ENCODE peak calls at places on chromosomes 7 and 10, in nine cellular contexts. W is upper lobe of right lung, R is A673, C is WTC11, V is astrocyte of the spinal cord, K is tibial nerve, H is stomach, X is fibroblast of lung, F is MCF 10A. O is an unnamed sample.

GRCh38 chr7:158296798-158297104 is 290.9 kb downstream of the PTPRN2 start:
- DNase-seq in V (no peak), R (no peak), W (no peak), C (no peak), F (no peak), H (peak), K (no peak), X (no peak), O (no peak)

GRCh38 chr7:70647801-70648491 is 484.0 kb upstream of the GALNT17 start:
- DNase-seq in V (peak), K (no peak), W (no peak), X (no peak), R (no peak), H (peak), F (no peak), C (no peak), O (no peak)

GRCh38 chr7:148699772-148700629 is 1.3 kb downstream of the CUL1 start:
- DNase-seq in H (no peak), R (peak), X (peak), F (peak), C (no peak), V (peak), W (no peak), K (no peak), O (no peak)

GRCh38 chr10:110032801-110033723 is 25.3 kb downstream of the ADD3 start:
- DNase-seq in X (peak), F (no peak), H (peak), R (no peak), V (no peak), C (no peak), W (no peak), K (no peak), O (no peak)

GRCh38 chr7:105838273-105839141 is 37.9 kb downstream of the ATXN7L1 start:
- DNase-seq in K (peak), W (peak), C (no peak), X (no peak), V (peak), H (peak), F (peak), R (no peak), O (no peak)

GRCh38 chr10:96124230-96125141 is 5.6 kb upstream of the ZNF518A start:
- DNase-seq in V (peak), C (peak), W (peak), K (no peak), F (peak), H (peak), R (peak), X (peak), O (no peak)

GRCh38 chr7:22329816-22330524 is 27.0 kb downstream of the RAPGEF5 start:
- DNase-seq in K (no peak), X (no peak), V (no peak), C (no peak), W (no peak), F (no peak), R (no peak), H (no peak), O (no peak)

GRCh38 chr10:122151121-122151694 is 119.9 kb upstream of the BTBD16 start:
- DNase-seq in F (no peak), R (no peak), X (no peak), W (peak), K (no peak), V (no peak), C (no peak), H (no peak), O (no peak)

GRCh38 chr7:139127648-139128047 is 18.1 kb upstream of the ZC3HAV1 start:
- DNase-seq in F (no peak), W (no peak), C (no peak), V (peak), X (peak), R (no peak), H (no peak), K (no peak), O (no peak)

GRCh38 chr7:111362660-111363059 is 199.6 kb downstream of the IMMP2L start:
- DNase-seq in W (no peak), X (peak), V (peak), R (peak), H (no peak), F (peak), C (no peak), K (no peak), O (no peak)

GRCh38 chr7:3095046-3095445 is 51.4 kb upstream of the CARD11 start:
- DNase-seq in F (no peak), H (no peak), X (no peak), W (no peak), R (peak), C (no peak), V (no peak), K (no peak), O (no peak)

GRCh38 chr7:69934475-69934903 is 336.2 kb downstream of the AUTS2 start:
- DNase-seq in R (peak), V (no peak), C (no peak), X (no peak), W (no peak), F (no peak), K (no peak), H (no peak), O (no peak)

GRCh38 chr10:128078136-128078969 is 47.9 kb downstream of the MKI67 start:
- DNase-seq in W (peak), R (peak), H (no peak), C (peak), F (peak), K (no peak), V (peak), X (peak), O (no peak)

GRCh38 chr10:20877986-20878979 is 18.8 kb downstream of the NEBL start:
- DNase-seq in C (no peak), V (no peak), K (no peak), X (peak), R (no peak), F (no peak), H (no peak), W (no peak), O (no peak)

GRCh38 chr10:11180228-11180627 is 162.6 kb downstream of the CELF2 start:
- DNase-seq in X (no peak), F (no peak), W (peak), C (no peak), K (no peak), R (no peak), H (peak), V (no peak), O (no peak)

GRCh38 chr7:223118-223800 is 30.9 kb downstream of the FAM20C start:
- DNase-seq in C (no peak), H (no peak), X (no peak), K (no peak), F (no peak), W (no peak), V (no peak), R (no peak), O (no peak)

GRCh38 chr7:29243777-29244655 is 49.4 kb downstream of the CHN2 start:
- DNase-seq in H (no peak), W (no peak), C (peak), V (no peak), X (no peak), F (no peak), R (no peak), K (no peak), O (no peak)
- TF ChIP-seq CTCF in H (no peak), W (peak), C (no peak), V (no peak), X (no peak), F (no peak), R (peak), K (no peak), O (peak)

DNA sequence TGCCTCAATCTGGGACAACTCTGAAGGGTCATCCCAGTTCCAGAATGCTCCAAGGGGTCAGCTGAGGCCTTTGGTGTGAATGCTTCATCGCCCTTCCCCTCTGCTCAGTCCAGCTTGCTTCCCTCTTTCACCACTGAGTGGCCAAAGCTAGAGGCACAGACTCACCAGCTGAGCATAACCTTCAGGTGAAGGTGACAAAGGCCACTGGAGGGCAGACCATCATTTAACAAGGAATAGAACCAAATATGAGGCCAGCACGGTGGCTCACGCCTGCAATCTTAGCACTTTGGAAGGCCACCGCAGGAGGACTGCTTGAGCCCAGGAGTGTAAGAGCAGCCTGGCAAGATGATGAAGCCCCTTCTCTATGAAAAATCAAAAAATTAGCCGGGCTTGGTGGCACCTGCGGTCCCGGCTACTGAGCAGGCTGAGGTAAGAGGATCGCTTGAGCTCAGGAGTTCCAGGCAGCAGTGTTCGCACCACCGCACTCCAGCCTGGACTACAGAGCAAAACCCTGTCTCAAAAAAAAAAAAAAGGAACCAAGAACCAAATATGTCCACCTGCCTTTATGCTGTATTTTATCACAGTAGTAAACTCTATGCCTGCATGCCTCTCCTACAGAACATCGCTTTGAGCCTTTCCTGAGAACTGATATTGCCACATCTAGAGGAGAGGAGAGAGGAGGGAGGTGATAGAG is 13.4 kb downstream of the PRKAG2 start:
- DNase-seq in X (no peak), F (peak), K (no peak), W (peak), R (no peak), H (no peak), C (peak), V (no peak), O (no peak)
- TF ChIP-seq CTCF in X (no peak), F (peak), K (no peak), W (no peak), R (no peak), H (no peak), C (no peak), V (no peak), O (no peak)

DNA sequence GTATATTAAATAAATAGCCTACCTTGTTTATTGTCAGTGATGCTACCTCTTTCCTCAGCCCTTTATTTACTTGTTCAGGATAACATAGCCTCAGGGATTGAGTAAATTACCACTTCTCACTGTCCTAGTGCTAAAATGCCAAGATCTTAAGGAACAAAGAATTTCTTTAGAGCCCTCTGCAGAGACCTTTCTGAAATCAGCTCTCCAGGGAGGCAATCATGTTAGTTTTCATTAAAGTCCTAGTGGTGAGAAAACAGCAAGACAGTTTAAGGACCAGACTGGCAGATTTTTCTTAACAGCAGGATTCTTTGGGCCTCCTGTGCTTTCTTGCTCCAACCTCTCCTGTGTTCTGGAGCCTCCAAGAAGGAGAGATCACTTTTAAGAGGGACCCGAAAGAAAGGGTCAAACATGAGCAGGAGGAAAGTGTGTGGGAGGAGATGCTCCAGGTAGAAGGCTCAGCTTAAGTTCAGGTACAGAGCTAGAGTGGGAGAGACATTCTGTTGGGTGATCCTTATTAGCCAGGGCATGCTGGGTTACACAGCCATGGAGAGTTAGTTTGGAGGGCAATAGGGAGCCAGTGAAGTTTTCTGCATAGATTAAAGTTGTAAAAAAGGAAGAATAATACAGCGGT is 1.2 kb upstream of the PLCE1 start:
- DNase-seq in K (no peak), X (peak), W (no peak), H (no peak), C (no peak), R (peak), V (peak), F (no peak), O (no peak)
- TF ChIP-seq CTCF in K (peak), X (peak), W (no peak), H (no peak), C (no peak), R (no peak), V (peak), F (peak), O (peak)

DNA sequence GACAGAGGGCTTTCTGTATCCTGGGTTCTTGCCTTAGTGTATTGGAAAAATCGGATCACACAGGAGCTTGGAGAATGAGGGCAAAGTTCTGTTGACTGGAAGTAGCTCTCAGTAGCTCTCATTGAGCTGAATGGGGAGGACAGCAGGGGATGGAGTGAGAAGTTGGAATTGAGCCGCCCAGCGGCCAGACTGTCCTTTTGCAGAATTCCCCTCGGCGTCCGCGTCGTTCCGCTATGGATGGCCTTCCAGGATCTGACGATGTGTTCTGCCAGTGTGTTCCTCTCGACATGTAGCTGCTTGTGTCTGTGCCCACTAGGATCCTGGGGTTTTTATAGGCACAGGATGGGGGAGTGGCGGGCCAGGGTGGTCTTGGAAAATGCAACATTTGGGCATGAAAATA is 351.8 kb upstream of the SEMA3A start:
- DNase-seq in H (no peak), X (no peak), W (peak), V (no peak), K (no peak), C (peak), F (no peak), R (no peak), O (no peak)
- TF ChIP-seq CTCF in H (no peak), X (no peak), W (no peak), V (no peak), K (no peak), C (no peak), F (no peak), R (no peak), O (no peak)

GRCh38 chr7:45863715-45864114 is 9.2 kb downstream of the CCDC201 start:
- DNase-seq in X (no peak), H (no peak), C (peak), F (no peak), W (no peak), K (no peak), V (no peak), R (no peak), O (no peak)
- TF ChIP-seq CTCF in X (no peak), H (no peak), C (no peak), F (no peak), W (no peak), K (no peak), V (peak), R (no peak), O (peak)

GRCh38 chr7:115349635-115350034 is 427.7 kb downstream of the MDFIC start:
- DNase-seq in W (no peak), C (no peak), X (no peak), R (no peak), K (no peak), F (no peak), V (no peak), H (no peak), O (no peak)

GRCh38 chr7:115350764-115351163 is 428.9 kb downstream of the MDFIC start:
- DNase-seq in X (no peak), K (no peak), C (no peak), R (no peak), F (no peak), H (no peak), V (no peak), W (no peak), O (no peak)

GRCh38 chr7:115356139-115356746 is 434.3 kb downstream of the MDFIC start:
- DNase-seq in F (peak), C (no peak), V (peak), R (peak), W (no peak), K (no peak), X (peak), H (no peak), O (no peak)

GRCh38 chr7:115354925-115355324 is 433.0 kb downstream of the MDFIC start:
- DNase-seq in C (no peak), W (no peak), V (no peak), R (no peak), H (no peak), K (no peak), X (no peak), F (no peak), O (no peak)

GRCh38 chr7:115352375-115352774 is 430.5 kb downstream of the MDFIC start:
- DNase-seq in V (peak), F (peak), W (no peak), K (no peak), C (no peak), X (peak), H (no peak), R (peak), O (no peak)
- TF ChIP-seq CTCF in V (peak), F (no peak), W (no peak), K (no peak), C (no peak), X (no peak), H (no peak), R (no peak), O (no peak)

DNA sequence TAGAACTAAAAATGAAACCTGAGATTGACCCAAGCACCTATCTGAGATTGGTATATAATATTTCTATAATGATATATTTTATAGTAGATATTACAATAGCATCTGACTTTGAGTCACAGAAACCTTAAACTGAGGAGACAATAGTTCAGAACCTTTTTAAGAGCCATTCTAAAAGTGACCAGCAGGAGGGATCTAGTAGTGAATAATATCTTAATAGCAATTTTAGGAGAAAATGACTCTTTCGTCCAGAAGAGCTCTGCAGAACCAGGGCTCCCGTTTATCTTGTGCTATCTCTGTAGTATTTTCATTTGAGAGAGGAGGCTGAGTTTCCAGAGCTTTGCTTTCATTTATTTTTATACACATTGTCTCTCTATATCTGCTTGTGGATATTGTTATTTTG is 68.1 kb downstream of the PODXL start:
- DNase-seq in V (no peak), H (no peak), X (no peak), K (no peak), F (no peak), W (no peak), R (peak), C (no peak), O (no peak)
- TF ChIP-seq CTCF in V (peak), H (no peak), X (peak), K (no peak), F (peak), W (peak), R (peak), C (no peak), O (peak)

GRCh38 chr7:74217455-74218342 is 7.9 kb downstream of the LAT2 start:
- DNase-seq in W (no peak), H (no peak), V (no peak), K (no peak), F (no peak), C (no peak), R (no peak), X (no peak), O (no peak)

GRCh38 chr7:74214816-74215630 is 5.2 kb downstream of the LAT2 start:
- DNase-seq in F (no peak), V (no peak), X (no peak), C (no peak), K (no peak), R (no peak), W (no peak), H (no peak), O (no peak)

GRCh38 chr7:74215921-74216320 is 6.1 kb downstream of the LAT2 start:
- DNase-seq in W (no peak), R (no peak), H (no peak), F (no peak), K (no peak), X (no peak), V (no peak), C (no peak), O (no peak)

GRCh38 chr7:74216361-74216761 is 6.6 kb downstream of the LAT2 start:
- DNase-seq in C (no peak), W (no peak), K (no peak), V (no peak), F (no peak), H (no peak), R (no peak), X (no peak), O (no peak)

DNA sequence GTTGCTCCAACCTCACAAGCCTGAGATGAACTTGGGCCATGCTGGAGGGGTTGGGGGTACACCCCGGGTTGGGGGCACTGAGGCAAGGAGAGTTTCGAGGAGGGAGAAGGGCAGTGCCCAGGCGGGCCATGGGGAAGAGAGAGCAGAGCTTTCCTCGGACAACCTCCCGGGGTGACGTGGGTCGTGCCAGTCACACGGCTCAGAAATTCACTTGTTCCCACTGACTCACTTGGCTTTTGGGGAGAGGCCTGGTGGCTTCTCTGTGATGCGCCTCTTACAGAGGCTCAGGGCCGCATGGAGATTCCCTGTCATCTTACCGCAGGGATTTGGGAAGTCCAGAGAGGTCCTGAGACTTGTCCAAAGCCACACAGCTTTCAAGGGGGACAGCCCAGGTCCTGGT is 2.9 kb downstream of the LAT2 start:
- DNase-seq in V (no peak), H (no peak), X (no peak), W (no peak), F (no peak), K (no peak), R (no peak), C (no peak), O (no peak)
- TF ChIP-seq CTCF in V (no peak), H (no peak), X (no peak), W (no peak), F (no peak), K (no peak), R (no peak), C (no peak), O (no peak)

DNA sequence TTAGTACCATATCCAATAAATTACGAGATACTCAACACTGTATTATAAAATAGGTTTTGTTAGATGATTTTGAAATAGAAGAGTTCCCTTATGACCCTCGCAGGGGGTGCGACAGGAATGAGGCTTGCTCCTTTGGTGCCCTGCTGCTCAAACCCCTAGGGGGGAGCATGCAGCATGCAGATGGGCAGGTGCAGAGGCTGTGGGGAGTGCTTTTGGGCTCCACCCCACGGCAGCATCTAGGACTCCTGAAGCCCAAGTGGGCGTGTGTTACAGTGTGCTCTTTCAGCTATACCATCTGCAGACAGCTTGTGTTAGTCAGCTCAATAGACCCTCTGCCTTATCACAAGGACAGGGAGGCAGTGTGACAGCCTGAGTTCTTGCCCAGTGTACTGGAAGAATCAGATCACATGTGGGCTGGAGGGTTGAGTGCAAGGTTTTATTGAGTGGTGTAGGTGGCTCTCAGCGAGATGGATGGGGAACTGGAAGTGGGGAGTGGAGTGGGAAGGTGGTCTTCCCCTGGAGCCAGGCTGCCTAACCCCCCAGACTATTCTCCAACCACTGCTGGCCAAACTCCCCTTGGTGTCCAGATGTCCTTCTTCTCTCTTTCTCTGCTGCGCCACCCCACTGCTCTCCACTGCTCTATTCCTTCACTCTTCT is 3.1 kb upstream of the MRC1 start:
- DNase-seq in W (no peak), K (no peak), X (no peak), C (no peak), H (no peak), R (peak), F (peak), V (no peak), O (no peak)
- TF ChIP-seq CTCF in W (peak), K (no peak), X (no peak), C (no peak), H (no peak), R (peak), F (no peak), V (no peak), O (no peak)